ENCODE peak calls at places on chromosomes 3 and 15, in seven cellular contexts. A is mucosa of descending colon, K is endodermal cell, S is upper lobe of right lung, U is left ventricle myocardium inferior, H is ascending aorta, R is cardiac fibroblast. B is an unnamed sample.

GRCh38 chr3:183917776-183918175 is 33.1 kb upstream of the PARL start:
- DNase-seq in A (no peak), K (no peak), S (no peak), U (no peak), H (no peak), R (no peak), B (no peak)

GRCh38 chr15:32778391-32779176 is 60.8 kb downstream of the GREM1 start:
- DNase-seq in A (no peak), K (no peak), S (no peak), U (no peak), H (no peak), R (peak), B (no peak)

GRCh38 chr3:99645277-99646106 is 7.1 kb downstream of the COL8A1 start:
- DNase-seq in A (peak), K (peak), S (no peak), U (no peak), H (no peak), R (peak), B (peak)

GRCh38 chr15:43522247-43522646 is 4.8 kb downstream of the MAP1A start:
- DNase-seq in A (no peak), K (no peak), S (no peak), U (no peak), H (no peak), R (no peak), B (no peak)

GRCh38 chr15:41882689-41883483 is 11.0 kb downstream of the SPTBN5 start:
- DNase-seq in A (no peak), K (no peak), S (no peak), U (no peak), H (no peak), R (no peak), B (no peak)

GRCh38 chr15:50908209-50909043 is at the start of gene AP4E1:
- DNase-seq in A (peak), K (peak), S (peak), U (peak), H (peak), R (peak), B (peak)

GRCh38 chr3:10992946-10993728 is 589 bp downstream of the SLC6A1 start:
- DNase-seq in A (no peak), K (peak), S (no peak), U (no peak), H (no peak), R (no peak), B (no peak)

GRCh38 chr15:99992611-99993231 is 259.5 kb upstream of the LYSMD4 start:
- DNase-seq in A (no peak), K (peak), S (peak), U (no peak), H (no peak), R (no peak), B (no peak)

GRCh38 chr15:90654233-90655124 is 62.7 kb upstream of the BLM start:
- DNase-seq in A (no peak), K (no peak), S (peak), U (no peak), H (no peak), R (peak), B (no peak)

GRCh38 chr3:161265916-161266571 is 44.9 kb downstream of the NMD3 start:
- DNase-seq in A (no peak), K (no peak), S (no peak), U (no peak), H (no peak), R (peak), B (no peak)

GRCh38 chr3:113091417-113091816 is 100.6 kb downstream of the GTPBP8 start:
- DNase-seq in A (no peak), K (no peak), S (no peak), U (no peak), H (no peak), R (no peak), B (no peak)

GRCh38 chr3:17032407-17033034 is 147.8 kb downstream of the PLCL2 start:
- DNase-seq in A (peak), K (no peak), S (no peak), U (no peak), H (no peak), R (peak), B (peak)

GRCh38 chr15:33616485-33616884 is 305.7 kb downstream of the RYR3 start:
- DNase-seq in A (no peak), K (no peak), S (no peak), U (no peak), H (no peak), R (no peak), B (no peak)

GRCh38 chr3:8239718-8240698 is 261.6 kb upstream of the LMCD1 start:
- DNase-seq in A (peak), K (peak), S (no peak), U (no peak), H (no peak), R (peak), B (peak)

GRCh38 chr15:59522988-59523461 is 85.0 kb downstream of the FAM81A start:
- DNase-seq in A (no peak), K (peak), S (no peak), U (no peak), H (no peak), R (no peak), B (no peak)

GRCh38 chr15:60648928-60649679 is 170.2 kb upstream of the ICE2 start:
- DNase-seq in A (no peak), K (no peak), S (no peak), U (no peak), H (no peak), R (no peak), B (no peak)

GRCh38 chr3:185739264-185739701 is 85.6 kb downstream of the IGF2BP2 start:
- DNase-seq in A (no peak), K (peak), S (no peak), U (no peak), H (no peak), R (no peak), B (no peak)

GRCh38 chr3:35965908-35966307 is 326.6 kb downstream of the ARPP21 start:
- DNase-seq in A (no peak), K (no peak), S (no peak), U (no peak), H (no peak), R (peak), B (peak)

GRCh38 chr3:42539871-42540714 is 37.6 kb downstream of the VIPR1 start:
- DNase-seq in A (peak), K (peak), S (peak), U (no peak), H (no peak), R (peak), B (no peak)

GRCh38 chr15:67556964-67557570 is 14.6 kb downstream of the MAP2K5 start:
- DNase-seq in A (no peak), K (no peak), S (no peak), U (no peak), H (no peak), R (no peak), B (no peak)

GRCh38 chr3:32897981-32898623 is 53.3 kb upstream of the CCR4 start:
- DNase-seq in A (no peak), K (peak), S (no peak), U (no peak), H (no peak), R (no peak), B (no peak)
- TF ChIP-seq CTCF in A (no peak), K (peak), S (no peak), U (no peak), H (no peak), R (no peak), B (no peak)

DNA sequence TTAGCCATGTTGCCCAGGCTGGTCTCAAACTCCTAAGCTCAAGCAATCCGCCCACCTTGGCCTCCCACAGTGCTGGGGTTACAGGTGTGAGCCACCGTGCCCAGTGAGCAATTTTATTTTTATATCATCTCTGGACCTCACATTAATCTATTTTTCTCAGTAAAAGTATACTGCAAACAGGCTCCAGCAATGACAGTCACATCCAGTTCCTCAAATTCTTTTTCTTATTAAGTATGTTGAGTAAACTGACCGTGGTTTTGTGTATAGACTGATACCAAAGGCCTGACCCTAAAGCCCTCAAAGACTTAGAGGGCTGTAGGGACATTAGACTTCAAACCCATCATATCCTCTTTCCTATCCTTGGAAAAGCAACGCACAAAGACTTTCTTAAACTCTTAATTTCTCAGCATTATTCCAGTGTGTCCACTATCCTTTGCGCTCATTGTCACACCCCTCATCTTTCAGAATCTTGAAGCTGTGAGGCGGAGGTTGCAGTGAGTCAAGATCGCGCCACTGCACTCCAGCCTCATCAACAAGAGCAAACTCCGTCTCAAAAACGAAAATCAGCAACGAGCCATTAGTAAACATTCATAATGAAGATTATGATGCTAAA is 2.0 kb downstream of the NGLY1 start:
- DNase-seq in A (no peak), K (no peak), S (no peak), U (no peak), H (no peak), R (no peak), B (no peak)
- H3K4me3 ChIP-seq in A (no peak), K (peak), S (no peak), U (no peak), H (peak), R (no peak), B (no peak)

GRCh38 chr15:57477736-57478522 is 101.6 kb downstream of the CGNL1 start:
- DNase-seq in A (no peak), K (peak), S (no peak), U (no peak), H (no peak), R (no peak), B (no peak)
- TF ChIP-seq CTCF in A (no peak), K (peak), S (no peak), U (no peak), H (no peak), R (no peak), B (no peak)

GRCh38 chr3:105791919-105792786 is 76.7 kb downstream of the CBLB start:
- DNase-seq in A (peak), K (no peak), S (no peak), U (peak), H (peak), R (peak), B (peak)
- H3K4me3 ChIP-seq in A (no peak), K (no peak), S (no peak), U (peak), H (no peak), R (no peak), B (no peak)

GRCh38 chr15:71124937-71125755 is 9.9 kb downstream of the THSD4 start:
- DNase-seq in A (peak), K (no peak), S (no peak), U (no peak), H (no peak), R (no peak), B (peak)

GRCh38 chr15:71127083-71127482 is 11.8 kb downstream of the THSD4 start:
- DNase-seq in A (no peak), K (no peak), S (no peak), U (no peak), H (no peak), R (no peak), B (no peak)

GRCh38 chr15:71128939-71129562 is 13.8 kb downstream of the THSD4 start:
- DNase-seq in A (no peak), K (no peak), S (no peak), U (no peak), H (no peak), R (peak), B (no peak)

GRCh38 chr15:71129660-71130059 is 14.4 kb downstream of the THSD4 start:
- DNase-seq in A (no peak), K (no peak), S (no peak), U (no peak), H (no peak), R (no peak), B (no peak)

DNA sequence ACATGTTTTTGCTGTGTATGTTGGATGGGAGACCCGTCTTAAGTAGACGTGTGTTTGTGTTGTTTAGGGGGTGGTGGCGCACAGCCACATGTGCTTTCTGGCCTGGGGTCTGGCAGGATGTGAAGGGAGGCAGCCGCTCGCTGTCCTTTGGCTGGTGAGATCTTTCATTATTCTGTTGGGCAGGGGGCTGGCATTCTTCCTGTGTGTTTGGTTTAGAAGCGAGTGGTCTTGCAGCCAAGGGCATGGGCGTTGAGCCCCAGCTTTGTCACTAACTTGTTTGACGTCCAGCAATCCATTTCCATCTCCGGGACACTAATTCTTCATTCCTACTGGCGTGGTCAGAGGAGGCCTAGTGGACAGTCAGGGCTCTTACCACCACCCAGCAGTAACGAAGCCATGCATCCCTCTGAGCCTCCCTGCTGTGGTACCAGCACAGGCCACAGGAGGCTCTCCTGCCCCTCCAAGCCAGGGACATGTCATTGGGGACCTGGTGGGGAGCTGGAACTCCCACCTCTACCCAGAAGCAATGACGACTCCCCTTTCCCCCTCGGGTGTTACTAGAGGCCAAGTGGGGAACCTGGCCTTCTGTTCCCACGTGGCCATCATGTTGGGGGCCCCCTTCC is 10.7 kb downstream of the THSD4 start:
- DNase-seq in A (no peak), K (peak), S (no peak), U (no peak), H (no peak), R (no peak), B (no peak)
- TF ChIP-seq CTCF in A (no peak), K (peak), S (no peak), U (peak), H (peak), R (peak), B (peak)

GRCh38 chr3:159844383-159844730 is 144.3 kb upstream of the IL12A start:
- DNase-seq in A (no peak), K (no peak), S (no peak), U (no peak), H (no peak), R (no peak), B (peak)

GRCh38 chr3:159838936-159839335 is 149.7 kb upstream of the IL12A start:
- DNase-seq in A (no peak), K (no peak), S (no peak), U (no peak), H (no peak), R (no peak), B (no peak)

GRCh38 chr3:159840900-159841299 is 147.7 kb upstream of the IL12A start:
- DNase-seq in A (no peak), K (no peak), S (no peak), U (no peak), H (no peak), R (peak), B (no peak)

GRCh38 chr3:159839561-159840379 is 148.9 kb upstream of the IL12A start:
- DNase-seq in A (no peak), K (peak), S (peak), U (peak), H (no peak), R (no peak), B (peak)

GRCh38 chr3:159841766-159842165 is 146.9 kb upstream of the IL12A start:
- DNase-seq in A (no peak), K (no peak), S (no peak), U (no peak), H (no peak), R (no peak), B (no peak)
- H3K4me3 ChIP-seq in A (no peak), K (no peak), S (peak), U (no peak), H (no peak), R (no peak), B (no peak)

DNA sequence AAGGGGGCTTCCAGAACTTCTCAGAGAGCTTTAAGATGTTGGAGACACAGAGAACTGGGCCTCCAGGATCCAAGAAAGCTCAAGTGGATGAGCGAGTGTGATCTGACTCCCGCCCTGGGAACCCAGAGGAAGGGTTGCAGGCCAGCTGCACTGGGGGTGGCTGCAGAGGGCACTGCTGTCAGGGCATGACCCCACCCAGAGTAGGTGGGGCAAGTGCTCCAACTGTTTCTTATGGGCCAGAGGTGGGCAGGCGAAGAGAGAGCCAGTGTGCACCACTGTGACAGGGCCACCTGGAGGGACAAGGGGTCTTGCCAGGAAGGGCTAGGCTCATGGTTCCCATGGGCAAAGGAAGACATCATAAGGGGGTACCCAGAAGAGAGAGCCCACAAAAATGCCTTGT is 48.8 kb downstream of the EXOG start:
- DNase-seq in A (no peak), K (peak), S (no peak), U (no peak), H (no peak), R (no peak), B (no peak)
- TF ChIP-seq CTCF in A (no peak), K (no peak), S (no peak), U (no peak), H (no peak), R (no peak), B (no peak)

DNA sequence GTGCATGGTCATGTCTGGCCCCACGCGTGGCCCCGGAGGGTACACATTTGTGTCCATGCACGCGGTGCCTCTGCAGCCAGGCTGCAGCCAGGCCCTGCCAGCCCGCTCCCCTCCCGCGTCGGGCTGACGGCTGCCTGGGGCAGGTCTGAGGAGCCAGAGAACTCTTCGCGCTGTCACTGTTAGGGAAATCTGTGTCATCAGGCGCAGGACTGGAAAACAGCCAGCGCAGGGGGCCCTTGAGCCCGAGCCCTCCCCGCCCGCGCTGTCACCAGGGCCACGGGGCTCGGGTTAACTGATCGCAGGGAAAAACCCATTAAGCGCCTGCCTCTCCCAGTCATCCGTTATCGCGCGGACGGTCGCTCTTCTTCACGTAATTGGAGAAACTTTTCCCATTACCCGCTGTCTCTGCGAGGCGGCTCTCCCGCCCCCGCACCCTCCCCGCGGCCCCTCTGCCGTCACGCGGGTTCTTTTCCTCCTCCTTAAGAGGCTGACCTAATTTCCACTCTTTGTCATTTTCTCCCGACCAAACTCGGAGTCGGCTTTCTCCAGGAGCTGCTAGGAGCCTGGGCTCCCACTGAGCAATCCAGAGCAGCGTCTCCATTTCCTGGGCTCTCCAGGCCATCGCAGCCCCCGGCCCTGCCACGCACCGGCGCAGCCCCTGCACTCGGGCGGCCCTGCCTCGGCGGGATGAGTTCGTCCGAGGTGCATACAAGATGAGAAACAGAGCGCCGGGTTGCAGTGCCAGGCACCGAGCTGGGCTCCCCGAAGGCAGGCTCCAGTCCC is 57.5 kb upstream of the PRR23E start:
- DNase-seq in A (no peak), K (peak), S (no peak), U (peak), H (no peak), R (peak), B (peak)
- H3K4me3 ChIP-seq in A (no peak), K (no peak), S (peak), U (peak), H (peak), R (peak), B (no peak)

B was measured in astrocyte of the spinal cord.